ENCODE peak calls at places on chromosomes 13 and 19, in four cellular contexts. L is K562, K is HepG2, E is GM12878. D is an unnamed sample.

GRCh38 chr19:18941628-18942354 is 774 bp upstream of the HOMER3 start:
- DNase-seq in K (peak; percentile 27), E (no peak), L (no peak), D (no peak)

GRCh38 chr19:1284979-1285736 is 515 bp upstream of the EFNA2 start:
- DNase-seq in K (no peak), L (no peak), E (no peak), D (no peak)

GRCh38 chr19:18090545-18091216 is 3.9 kb upstream of the IL12RB1 start:
- DNase-seq in K (no peak), L (no peak), E (no peak), D (no peak)

GRCh38 chr19:341386-342127 is 3.0 kb downstream of the MIER2 start:
- DNase-seq in L (no peak), E (no peak), K (peak; percentile 33), D (no peak)

GRCh38 chr19:52992109-52993004 is 21.4 kb upstream of the ERVV-1 start:
- DNase-seq in E (no peak), K (no peak), L (peak; percentile 38), D (no peak)

GRCh38 chr19:49231389-49231788 is 73.8 kb downstream of the TRPM4 start:
- DNase-seq in E (peak; percentile 41), K (no peak), L (no peak), D (no peak)

GRCh38 chr19:49264258-49264657 is 60.7 kb downstream of the SLC6A16 start:
- DNase-seq in K (no peak), E (no peak), L (peak; percentile 30), D (no peak)

GRCh38 chr13:105341758-105342157 is 1193.7 kb downstream of the EFNB2 start:
- DNase-seq in K (no peak), L (no peak), E (no peak), D (no peak)

GRCh38 chr13:61204025-61204424 is 211.6 kb downstream of the PCDH20 start:
- DNase-seq in E (no peak), K (no peak), L (no peak), D (no peak)

GRCh38 chr19:12346896-12347295 is 13.5 kb upstream of the ZNF563 start:
- DNase-seq in E (no peak), L (no peak), K (peak; percentile 58), D (no peak)

GRCh38 chr19:18282021-18282787 is 782 bp upstream of the JUND start:
- DNase-seq in L (no peak), K (peak; percentile 60), E (no peak), D (no peak)

GRCh38 chr13:91017031-91017668 is 330.3 kb upstream of the MIR17HG start:
- DNase-seq in K (no peak), E (peak; percentile 9), L (peak; percentile 98), D (peak; percentile 89)

GRCh38 chr13:34413538-34414210 is 528.4 kb upstream of the NBEA start:
- DNase-seq in K (no peak), E (no peak), L (no peak), D (no peak)

GRCh38 chr13:93413972-93414717 is 187.5 kb downstream of the GPC6 start:
- DNase-seq in L (no peak), E (no peak), K (no peak), D (no peak)

GRCh38 chr19:7751157-7751783 is 3.9 kb upstream of the CD209 start:
- DNase-seq in L (no peak), K (no peak), E (peak; percentile 56), D (no peak)

GRCh38 chr19:8233370-8233769 is 24.2 kb downstream of the CERS4 start:
- DNase-seq in K (no peak), E (no peak), L (no peak), D (no peak)

GRCh38 chr19:10112037-10112751 is 701 bp downstream of the P2RY11 start:
- DNase-seq in L (no peak), K (no peak), E (no peak), D (no peak)

GRCh38 chr13:27022571-27023311 is 148.9 kb downstream of the USP12 start:
- DNase-seq in E (no peak), K (peak; percentile 90), L (no peak), D (no peak)

DNA sequence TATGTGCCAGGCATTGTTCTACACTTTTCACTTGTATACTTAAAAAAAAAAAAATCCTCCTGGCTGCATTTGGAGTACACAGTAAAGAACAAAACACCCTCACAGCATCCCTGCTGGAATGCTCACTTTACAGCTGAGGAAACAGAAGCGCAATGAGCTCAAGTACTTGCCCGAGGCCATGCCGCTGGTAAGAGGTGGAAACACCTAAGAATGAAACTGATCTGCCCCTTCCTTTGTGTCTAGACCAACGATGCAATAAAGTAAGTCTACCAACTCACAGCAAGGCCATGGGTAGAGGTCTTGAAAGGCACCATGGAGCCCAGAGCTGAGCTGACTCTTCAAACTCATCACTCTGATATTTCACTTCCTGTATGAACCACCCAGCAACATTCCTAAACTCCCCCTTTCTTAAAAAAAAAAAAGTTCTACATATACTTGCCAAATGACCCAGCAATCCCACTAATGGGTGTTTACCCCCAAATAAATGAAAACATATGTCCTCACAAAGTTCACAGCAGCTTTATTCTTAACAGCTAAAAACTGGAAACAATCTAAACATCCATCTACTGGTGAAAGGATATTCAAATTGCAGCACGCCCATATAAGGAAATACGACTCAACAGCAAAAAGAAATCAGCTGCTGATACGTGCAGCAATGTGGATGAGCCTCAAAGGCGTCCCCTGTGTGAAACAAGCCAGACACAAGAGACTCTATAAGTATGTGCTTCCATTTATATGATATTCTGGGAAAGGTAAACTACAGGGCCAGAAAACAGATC is 236.6 kb upstream of the MAB21L1 start:
- DNase-seq in E (no peak), K (no peak), L (no peak), D (no peak)
- TF ChIP-seq FOXK2 in E (no peak), K (no peak), L (no peak), D (no peak)

DNA sequence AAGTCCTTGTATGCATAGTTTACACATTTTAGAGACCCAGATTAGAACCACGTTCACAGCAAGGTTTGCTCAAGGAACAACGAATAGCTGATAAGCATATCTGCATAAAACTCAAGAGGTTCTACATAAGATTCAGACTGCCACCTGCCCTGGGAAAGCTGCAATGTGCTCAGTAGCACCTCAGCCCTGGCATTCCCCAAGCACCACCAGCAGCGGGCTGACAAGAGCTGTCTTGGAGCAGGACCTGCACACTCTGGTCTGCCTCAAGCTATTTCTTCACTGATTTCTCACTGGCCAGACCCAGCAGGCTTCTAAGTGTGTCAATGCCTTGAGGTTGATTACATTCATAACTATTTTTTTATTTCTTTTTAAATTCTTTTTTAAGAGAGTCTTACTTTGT is 65.8 kb upstream of the UQCRFS1 start:
- DNase-seq in E (no peak), L (no peak), K (no peak), D (no peak)
- TF ChIP-seq TARDBP in E (no peak), L (no peak), K (no peak), D (no peak)

DNA sequence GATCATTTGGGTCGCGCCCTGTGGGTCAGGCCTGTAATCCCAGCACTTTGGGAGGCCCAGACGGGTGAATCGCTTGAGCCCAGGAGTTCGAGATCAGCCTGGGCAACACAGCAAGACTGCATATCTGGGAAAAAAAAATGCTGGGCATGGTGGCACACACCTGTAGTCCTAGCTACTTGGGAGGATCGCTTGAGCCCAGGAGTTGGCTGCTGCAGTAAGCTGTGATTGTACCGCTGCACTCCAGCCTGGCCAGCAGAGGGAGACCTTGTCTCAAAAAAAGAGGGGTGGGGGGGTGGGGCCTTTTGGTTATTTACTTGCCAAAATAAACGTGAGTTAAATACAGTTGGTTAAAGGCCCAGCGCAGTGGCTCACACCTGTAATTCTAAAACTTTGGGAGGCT is 9.8 kb upstream of the ZNF544 start:
- DNase-seq in L (peak; percentile 35), E (no peak), K (peak; percentile 8), D (no peak)
- TF ChIP-seq FOXK2 in L (no peak), E (no peak), K (no peak), D (no peak)

GRCh38 chr13:38661276-38661675 is 25.6 kb upstream of the FREM2 start:
- DNase-seq in L (no peak), K (no peak), E (no peak), D (no peak)
- TF ChIP-seq TARDBP in L (no peak), K (no peak), E (no peak), D (no peak)

GRCh38 chr19:30425885-30426838 is 54.0 kb downstream of the ZNF536 start:
- DNase-seq in L (no peak), E (no peak), K (no peak), D (no peak)
- TF ChIP-seq FOXK2 in L (no peak), E (no peak), K (no peak), D (no peak)

DNA sequence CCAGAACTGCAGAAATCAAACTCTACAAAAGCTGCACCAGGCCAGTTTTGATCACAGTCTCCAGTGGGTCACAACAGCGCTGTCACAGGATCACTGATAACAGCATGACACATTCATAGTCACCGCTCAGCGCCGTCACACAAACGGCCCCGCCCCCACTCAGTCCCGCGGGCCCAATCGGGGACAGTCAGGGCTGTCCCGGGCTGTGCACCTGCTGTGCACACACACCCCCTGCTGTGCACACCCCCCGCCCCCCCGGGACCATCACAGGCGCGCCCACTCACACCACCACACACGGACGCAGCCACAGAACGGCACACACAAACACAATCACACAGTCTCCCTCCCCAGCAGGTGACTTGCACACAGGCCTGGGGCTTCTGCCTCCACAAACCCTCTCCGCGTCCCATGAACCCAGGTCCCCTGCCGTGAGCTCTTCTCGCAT is 435 bp upstream of the ZNF382 start:
- DNase-seq in E (peak; percentile 30), K (peak; percentile 54), L (no peak), D (peak; percentile 52)
- TF ChIP-seq TARDBP in E (no peak), K (no peak), L (no peak), D (no peak)

DNA sequence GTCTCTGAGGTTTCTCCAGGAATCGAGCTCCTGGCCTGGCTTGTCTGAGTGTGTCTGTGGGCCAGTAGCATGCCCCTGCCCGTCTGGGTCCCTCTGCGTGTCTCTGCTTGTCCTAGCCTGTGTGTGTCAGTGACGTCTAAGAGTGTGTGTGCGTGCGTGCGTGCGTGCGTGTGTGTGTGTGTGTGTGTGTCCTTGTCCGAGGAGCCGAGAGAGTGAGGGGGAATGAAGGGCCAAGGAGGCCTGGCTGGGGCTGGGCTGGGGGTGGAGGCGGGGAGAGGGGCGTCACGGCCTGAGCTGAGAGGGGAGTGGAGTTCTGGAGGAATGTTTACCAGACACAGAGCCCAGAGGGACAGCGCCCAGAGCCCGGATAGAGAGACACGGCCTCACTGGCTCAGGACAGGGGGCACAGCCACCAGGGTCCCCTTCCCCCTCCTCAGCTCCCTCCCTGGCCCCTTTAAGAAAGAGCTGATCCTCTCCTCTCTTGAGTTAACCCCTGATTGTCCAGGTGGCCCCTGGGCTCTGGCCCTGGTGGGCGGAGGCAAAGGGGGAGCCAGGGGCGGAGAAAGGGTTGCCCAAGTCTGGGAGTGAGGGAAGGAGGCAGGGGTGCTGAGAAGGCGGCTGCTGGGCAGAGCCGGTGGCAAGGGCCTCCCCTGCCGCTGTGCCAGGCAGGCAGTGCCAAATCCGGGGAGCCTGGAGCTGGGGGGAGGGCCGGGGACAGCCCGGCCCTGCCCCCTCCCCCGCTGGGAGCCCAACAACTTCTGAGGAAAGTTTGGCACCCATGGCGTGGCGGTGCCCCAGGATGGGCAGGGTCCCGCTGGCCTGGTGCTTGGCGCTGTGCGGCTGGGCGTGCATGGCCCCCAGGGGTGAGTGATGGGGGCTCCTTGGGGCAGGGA is at the start of gene AXL:
- DNase-seq in L (peak; percentile 42), K (peak; percentile 25), E (no peak), D (no peak)
- TF ChIP-seq FOXK2 in L (no peak), K (no peak), E (no peak), D (no peak)